ENCODE peak calls at places on chromosomes 4 and X, in four cellular contexts. C is ovary, V is AG04450, O is MM.1S. N is an unnamed sample.

GRCh38 chr4:37628977-37629609 is 57.1 kb downstream of the RELL1 start:
- DNase-seq in V (peak; percentile 33), O (no peak), C (no peak), N (peak; percentile 46)

GRCh38 chr4:5609265-5610007 is 98.9 kb downstream of the EVC2 start:
- DNase-seq in C (no peak), V (no peak), O (no peak), N (no peak)

GRCh38 chrX:149476513-149476912 is 28.6 kb downstream of the IDS start:
- DNase-seq in O (no peak), C (no peak), V (no peak), N (no peak)

GRCh38 chrX:120463241-120463640 is 5.9 kb downstream of the LAMP2 start:
- DNase-seq in C (no peak), V (no peak), O (no peak), N (no peak)

GRCh38 chr4:76550966-76551780 is 116.1 kb downstream of the SHROOM3 start:
- DNase-seq in V (no peak), O (no peak), C (no peak), N (no peak)

GRCh38 chr4:76856183-76856969 is 41.6 kb downstream of the SOWAHB start:
- DNase-seq in V (peak; percentile 21), O (no peak), C (no peak), N (peak; percentile 31)

GRCh38 chr4:120694973-120695372 is 227.6 kb downstream of the PRDM5 start:
- DNase-seq in C (peak; percentile 18), V (peak; percentile 41), O (no peak), N (no peak)

GRCh38 chr4:25663778-25664177 is 8.1 kb downstream of the SLC34A2 start:
- DNase-seq in V (no peak), O (no peak), C (no peak), N (no peak)

GRCh38 chr4:39713691-39714090 is 15.8 kb downstream of the UBE2K start:
- DNase-seq in C (no peak), O (peak; percentile 62), V (no peak), N (peak; percentile 45)

GRCh38 chr4:52612341-52612740 is 46.8 kb downstream of the USP46 start:
- DNase-seq in V (no peak), C (no peak), O (no peak), N (no peak)

GRCh38 chrX:40010550-40011364 is 87.0 kb downstream of the BCOR start:
- DNase-seq in C (no peak), V (no peak), O (no peak), N (no peak)

GRCh38 chr4:107734120-107734519 is 14.1 kb upstream of the PAPSS1 start:
- DNase-seq in V (no peak), C (no peak), O (no peak), N (no peak)

GRCh38 chr4:137819964-137820383 is 287.7 kb upstream of the PCDH18 start:
- DNase-seq in C (no peak), V (peak; percentile 18), O (peak; percentile 63), N (peak; percentile 17)

GRCh38 chr4:34619531-34620109 is 1624.7 kb downstream of the ARAP2 start:
- DNase-seq in O (no peak), C (no peak), V (no peak), N (no peak)

GRCh38 chrX:48468247-48468671 is 1.8 kb downstream of the SLC38A5 start:
- DNase-seq in V (no peak), O (peak; percentile 53), C (no peak), N (no peak)

GRCh38 chrX:124274438-124275166 is 57.9 kb upstream of the TEX13D start:
- DNase-seq in V (no peak), O (no peak), C (no peak), N (no peak)

GRCh38 chr4:128371004-128371777 is 83.6 kb upstream of the PGRMC2 start:
- DNase-seq in C (no peak), O (no peak), V (no peak), N (no peak)

GRCh38 chrX:53458082-53458481 is 23.9 kb upstream of the HSD17B10 start:
- DNase-seq in O (no peak), V (no peak), C (no peak), N (no peak)

GRCh38 chrX:128464091-128464490 is 411.9 kb upstream of the ACTRT1 start:
- DNase-seq in O (no peak), V (no peak), C (no peak), N (no peak)

GRCh38 chr4:169362607-169363006 is 91.9 kb upstream of the SH3RF1 start:
- DNase-seq in V (no peak), C (no peak), O (no peak), N (no peak)

GRCh38 chrX:136823175-136823574 is 42.4 kb upstream of the ARHGEF6 start:
- DNase-seq in V (no peak), O (no peak), C (no peak), N (no peak)

GRCh38 chr4:26076896-26077295 is 162.9 kb downstream of the SMIM20 start:
- DNase-seq in O (no peak), V (no peak), C (no peak), N (no peak)

GRCh38 chr4:48193921-48194320 is 59.9 kb upstream of the TXK start:
- DNase-seq in V (no peak), C (no peak), O (no peak), N (no peak)
- H3K4me3 ChIP-seq in V (no peak overlapping the region), C (no peak overlapping the region), O (peak overlapping the region; percentile 86), N (no peak overlapping the region)

GRCh38 chr4:27861381-27861787 is 1000.7 kb downstream of the STIM2 start:
- DNase-seq in V (no peak), O (peak; percentile 69), C (no peak), N (peak; percentile 51)
- TF ChIP-seq CTCF in V (peak; percentile 58), O (peak; percentile 86), C (no peak), N (peak; percentile 87)

DNA sequence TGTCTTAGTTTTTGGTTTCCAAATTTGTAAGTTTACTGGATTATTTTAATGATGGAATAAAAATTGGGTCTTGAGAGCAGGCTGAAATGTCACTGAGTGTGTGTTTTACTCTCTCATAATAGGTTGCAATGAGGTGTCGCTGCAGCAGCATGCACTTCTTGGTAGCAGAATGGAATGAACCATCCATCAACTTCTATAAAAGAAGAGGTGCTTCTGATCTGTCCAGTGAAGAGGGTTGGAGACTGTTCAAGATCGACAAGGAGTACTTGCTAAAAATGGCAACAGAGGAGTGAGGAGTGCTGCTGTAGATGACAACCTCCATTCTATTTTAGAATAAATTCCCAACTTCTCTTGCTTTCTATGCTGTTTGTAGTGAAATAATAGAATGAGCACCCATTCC is 2.6 kb downstream of the SAT1 start:
- DNase-seq in V (no peak), C (no peak), O (no peak), N (no peak)
- H3K4me3 ChIP-seq in V (no peak overlapping the region), C (no peak overlapping the region), O (no peak overlapping the region), N (no peak overlapping the region)

DNA sequence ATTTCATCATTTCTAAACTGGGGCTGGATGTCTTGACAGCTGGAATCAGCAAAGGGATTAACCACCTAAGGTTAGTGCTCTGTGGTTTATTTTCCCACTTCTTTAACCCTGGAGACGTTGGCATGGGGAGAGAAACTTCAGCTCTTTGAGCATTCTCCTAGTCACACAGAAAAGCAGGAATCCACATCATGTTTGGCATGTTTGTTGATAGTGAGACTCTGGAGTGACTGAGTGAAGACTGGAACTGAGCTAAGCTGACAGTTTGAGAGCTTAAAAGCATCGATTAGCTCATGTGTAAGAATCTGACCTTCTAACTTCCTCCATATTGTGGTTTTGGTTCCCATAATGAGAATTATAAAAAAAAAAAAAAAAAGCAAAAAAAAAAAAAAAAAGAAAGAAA is 246.1 kb downstream of the NDST4 start:
- DNase-seq in O (no peak), V (no peak), C (no peak), N (no peak)
- TF ChIP-seq CTCF in O (no peak), V (no peak), C (no peak), N (no peak)

GRCh38 chr4:1794809-1795303 is 1.8 kb downstream of the FGFR3 start:
- DNase-seq in O (no peak), C (no peak), V (no peak), N (no peak)
- H3K4me3 ChIP-seq in O (no peak overlapping the region), C (peak overlapping the region; percentile 34), V (no peak overlapping the region), N (no peak overlapping the region)

N was measured in AG09309.